ENCODE peak calls at places on chromosomes 6 and 20, in nine cellular contexts. X is fibroblast of lung; H is NT2/D1; L is activated naive CD4-positive, alpha-beta T cell treated with Interleukin-2 at 50 U/mL for 16 hours; A is activated CD4-positive, alpha-beta T cell treated with anti-CD3 and anti-CD28 coated beads for 4 hours; K is aorta; B is hepatocyte; Y is foreskin fibroblast; U is cardiac fibroblast. O is an unnamed sample.

GRCh38 chr20:50118203-50118602 is 5.3 kb upstream of the UBE2V1 start:
- DNase-seq in X (no peak), H (no peak), L (no peak), A (no peak), K (no peak), B (no peak), Y (no peak), U (no peak), O (no peak)

GRCh38 chr6:122789862-122790739 is 1.0 kb downstream of the SMPDL3A start:
- DNase-seq in X (peak), H (no peak), L (no peak), A (no peak), K (peak), B (peak), Y (peak), U (peak), O (peak)

GRCh38 chr6:110482774-110483400 is 6.5 kb upstream of the SLC22A16 start:
- DNase-seq in X (no peak), H (no peak), L (no peak), A (no peak), K (no peak), B (no peak), Y (no peak), U (no peak), O (no peak)

GRCh38 chr6:149922642-149923326 is at the start of gene RAET1G:
- DNase-seq in X (peak), H (peak), L (peak), A (peak), K (peak), B (peak), Y (peak), U (peak), O (peak)

GRCh38 chr20:58839991-58840747 is 10.5 kb downstream of the GNAS-AS1 start:
- DNase-seq in X (no peak), H (no peak), L (no peak), A (no peak), K (no peak), B (no peak), Y (no peak), U (no peak), O (peak)

GRCh38 chr6:158518196-158519127 is 41.4 kb upstream of the TMEM181 start:
- DNase-seq in X (peak), H (peak), L (peak), A (peak), K (no peak), B (peak), Y (peak), U (peak), O (peak)

GRCh38 chr6:11494786-11495564 is 42.6 kb upstream of the TMEM170B start:
- DNase-seq in X (peak), H (no peak), L (no peak), A (no peak), K (no peak), B (no peak), Y (no peak), U (no peak), O (no peak)

GRCh38 chr6:135748189-135748588 is 103.3 kb upstream of the PDE7B start:
- DNase-seq in X (no peak), H (no peak), L (no peak), A (no peak), K (no peak), B (no peak), Y (no peak), U (no peak), O (no peak)

GRCh38 chr6:26044140-26045045 is 42.8 kb upstream of the HFE start:
- DNase-seq in X (peak), H (no peak), L (peak), A (peak), K (peak), B (no peak), Y (peak), U (peak), O (no peak)

GRCh38 chr20:11337361-11338130 is 580.1 kb upstream of the BTBD3 start:
- DNase-seq in X (no peak), H (no peak), L (no peak), A (no peak), K (no peak), B (no peak), Y (no peak), U (no peak), O (no peak)

GRCh38 chr6:142773859-142774258 is 171.1 kb downstream of the HIVEP2 start:
- DNase-seq in X (no peak), H (no peak), L (no peak), A (no peak), K (no peak), B (peak), Y (no peak), U (no peak), O (no peak)

GRCh38 chr6:43978473-43979360 is 148.5 kb downstream of the MRPL14 start:
- DNase-seq in X (no peak), H (no peak), L (no peak), A (no peak), K (peak), B (no peak), Y (peak), U (peak), O (no peak)

GRCh38 chr20:14062171-14062570 is 66.9 kb downstream of the MACROD2 start:
- DNase-seq in X (no peak), H (no peak), L (no peak), A (no peak), K (no peak), B (no peak), Y (no peak), U (no peak), O (no peak)

GRCh38 chr20:49318430-49319203 is 40.8 kb upstream of the ZNFX1 start:
- DNase-seq in X (no peak), H (no peak), L (peak), A (no peak), K (no peak), B (peak), Y (no peak), U (no peak), O (peak)

GRCh38 chr6:167838207-167838748 is 11.6 kb downstream of the AFDN start:
- DNase-seq in X (no peak), H (no peak), L (no peak), A (no peak), K (no peak), B (no peak), Y (no peak), U (no peak), O (no peak)

GRCh38 chr6:124158024-124158423 is 354.4 kb downstream of the NKAIN2 start:
- DNase-seq in X (no peak), H (peak), L (no peak), A (no peak), K (no peak), B (no peak), Y (no peak), U (no peak), O (peak)

GRCh38 chr6:1688396-1688795 is 78.7 kb downstream of the FOXC1 start:
- DNase-seq in X (no peak), H (no peak), L (no peak), A (no peak), K (no peak), B (no peak), Y (no peak), U (no peak), O (no peak)

GRCh38 chr6:16694789-16695188 is 66.5 kb downstream of the ATXN1 start:
- DNase-seq in X (no peak), H (no peak), L (peak), A (no peak), K (no peak), B (no peak), Y (no peak), U (no peak), O (no peak)

GRCh38 chr6:29647927-29648642 is 8.8 kb upstream of the MOG start:
- DNase-seq in X (peak), H (no peak), L (no peak), A (no peak), K (no peak), B (peak), Y (peak), U (peak), O (peak)

GRCh38 chr6:7901056-7901455 is 9.5 kb downstream of the TXNDC5 start:
- DNase-seq in X (no peak), H (no peak), L (no peak), A (no peak), K (no peak), B (no peak), Y (no peak), U (no peak), O (no peak)

GRCh38 chr6:21634582-21634981 is 41.0 kb downstream of the SOX4 start:
- DNase-seq in X (peak), H (no peak), L (no peak), A (no peak), K (no peak), B (peak), Y (peak), U (peak), O (no peak)

GRCh38 chr6:41488392-41489129 is 57.6 kb upstream of the FOXP4 start:
- DNase-seq in X (peak), H (peak), L (no peak), A (no peak), K (no peak), B (peak), Y (peak), U (peak), O (peak)

GRCh38 chr20:51313275-51313898 is 229.1 kb downstream of the NFATC2 start:
- DNase-seq in X (peak), H (no peak), L (no peak), A (no peak), K (no peak), B (no peak), Y (peak), U (no peak), O (no peak)

GRCh38 chr6:2630362-2630761 is 120.4 kb downstream of the MYLK4 start:
- DNase-seq in X (peak), H (no peak), L (no peak), A (no peak), K (peak), B (peak), Y (peak), U (peak), O (no peak)

O was measured in GM23338.